ENCODE peak calls at places on chromosomes 3 and 15, in ten cellular contexts. C, J, B, E, N, V, X, M, T and Q are unnamed samples.

GRCh38 chr3:193859195-193859594 is 266.2 kb downstream of the OPA1 start:
- DNase-seq in C (no peak), B (no peak), J (no peak), T (no peak), X (no peak), M (no peak), N (no peak), E (no peak), V (no peak), Q (no peak)

GRCh38 chr3:14335774-14336413 is 66.5 kb upstream of the SLC6A6 start:
- DNase-seq in E (no peak), J (no peak), X (no peak), C (no peak), T (no peak), V (no peak), N (no peak), M (no peak), B (no peak), Q (no peak)

GRCh38 chr3:170760174-170760526 is 109.8 kb downstream of the RPL22L1 start:
- DNase-seq in E (no peak), N (no peak), C (no peak), X (no peak), V (peak), T (peak), M (no peak), B (no peak), J (no peak), Q (peak)

GRCh38 chr3:134904796-134905646 is 110.0 kb downstream of the EPHB1 start:
- DNase-seq in V (peak), X (no peak), E (no peak), C (no peak), J (no peak), M (no peak), T (no peak), B (no peak), N (no peak), Q (no peak)

GRCh38 chr3:118801899-118802298 is 232.7 kb downstream of the IGSF11 start:
- DNase-seq in X (no peak), C (no peak), M (no peak), T (no peak), J (no peak), V (no peak), B (no peak), N (no peak), E (no peak), Q (no peak)

GRCh38 chr15:39777497-39777896 is 5.1 kb downstream of the FSIP1 start:
- DNase-seq in E (no peak), N (no peak), V (peak), J (no peak), M (no peak), B (no peak), T (no peak), X (no peak), C (no peak), Q (no peak)

GRCh38 chr15:44692659-44693058 is 18.5 kb downstream of the PATL2 start:
- DNase-seq in V (no peak), B (no peak), X (no peak), C (no peak), J (no peak), E (no peak), M (no peak), N (no peak), T (no peak), Q (no peak)

GRCh38 chr3:57893156-57893555 is 115.1 kb upstream of the FLNB start:
- DNase-seq in J (no peak), B (no peak), V (no peak), N (no peak), E (no peak), X (no peak), M (no peak), T (no peak), C (no peak), Q (no peak)

GRCh38 chr3:56001991-56002390 is 466.3 kb downstream of the ERC2 start:
- DNase-seq in J (no peak), M (no peak), N (no peak), C (no peak), B (no peak), V (no peak), X (no peak), T (no peak), E (no peak), Q (no peak)

GRCh38 chr3:157872902-157873301 is 233.3 kb downstream of the SHOX2 start:
- DNase-seq in X (no peak), N (no peak), C (no peak), J (no peak), E (no peak), B (no peak), T (no peak), V (peak), M (no peak), Q (no peak)

GRCh38 chr15:65258370-65258769 is 28.3 kb downstream of the PARP16 start:
- DNase-seq in V (no peak), J (no peak), N (no peak), B (no peak), C (no peak), X (no peak), E (no peak), M (no peak), T (no peak), Q (no peak)

GRCh38 chr15:26295331-26295730 is 432.2 kb upstream of the ATP10A start:
- DNase-seq in T (no peak), V (no peak), E (no peak), X (no peak), B (no peak), C (no peak), N (no peak), J (no peak), M (no peak), Q (no peak)

GRCh38 chr3:51500632-51501131 is 867 bp upstream of the DCAF1 start:
- DNase-seq in C (no peak), N (no peak), J (no peak), M (no peak), E (no peak), T (no peak), X (no peak), B (no peak), V (no peak), Q (no peak)

GRCh38 chr3:40505599-40506462 is at the start of gene ZNF620:
- DNase-seq in E (no peak), N (peak), C (peak), V (peak), X (peak), T (peak), J (peak), M (peak), B (peak), Q (peak)

GRCh38 chr15:68418611-68419161 is 13.3 kb downstream of the ITGA11 start:
- DNase-seq in X (no peak), J (no peak), E (no peak), M (no peak), B (no peak), V (peak), N (no peak), T (no peak), C (no peak), Q (no peak)

GRCh38 chr15:74417230-74417629 is 16.5 kb downstream of the SEMA7A start:
- DNase-seq in B (no peak), T (peak), V (peak), X (no peak), C (no peak), M (no peak), E (no peak), N (no peak), J (no peak), Q (no peak)

GRCh38 chr3:38588995-38589937 is 60.2 kb downstream of the SCN5A start:
- DNase-seq in C (no peak), V (no peak), X (no peak), B (no peak), E (no peak), T (no peak), M (no peak), J (no peak), N (no peak), Q (no peak)

GRCh38 chr3:197256836-197257444 is 41.5 kb downstream of the DLG1 start:
- DNase-seq in X (peak), T (peak), V (peak), B (peak), M (peak), C (no peak), E (peak), N (peak), J (peak), Q (peak)

GRCh38 chr3:182129745-182130144 is 418.0 kb downstream of the SOX2 start:
- DNase-seq in E (no peak), V (no peak), T (no peak), M (no peak), C (no peak), X (no peak), N (no peak), B (no peak), J (no peak), Q (no peak)

GRCh38 chr3:194257030-194257657 is 94.0 kb downstream of the CPN2 start:
- DNase-seq in T (no peak), V (no peak), B (no peak), J (no peak), M (no peak), X (no peak), C (no peak), N (no peak), E (no peak), Q (no peak)

GRCh38 chr15:41888662-41889253 is 5.1 kb downstream of the SPTBN5 start:
- DNase-seq in C (no peak), T (no peak), X (no peak), M (no peak), N (no peak), E (no peak), V (no peak), J (no peak), B (no peak), Q (no peak)

GRCh38 chr3:65721386-65721785 is 317.3 kb downstream of the MAGI1 start:
- DNase-seq in E (no peak), B (no peak), N (no peak), J (no peak), M (no peak), V (no peak), C (no peak), X (no peak), T (no peak), Q (no peak)

GRCh38 chr3:133112666-133113065 is 74.5 kb downstream of the TMEM108 start:
- DNase-seq in N (no peak), X (no peak), J (no peak), B (no peak), T (no peak), C (no peak), V (no peak), M (no peak), E (peak), Q (no peak)